ENCODE peak calls at places on chromosomes 13 and 19, in four cellular contexts. N is dorsolateral prefrontal cortex; R is activated CD8-positive, alpha-beta T cell treated with anti-CD3 and anti-CD28 coated beads for 36 hours; O is adrenal gland. U is an unnamed sample.

GRCh38 chr13:44648392-44649117 is 72.4 kb upstream of the TSC22D1 start:
- DNase-seq in N (no peak), R (peak), O (no peak), U (no peak)

GRCh38 chr19:54253331-54254194 is 3.5 kb downstream of the LILRB5 start:
- DNase-seq in N (no peak), R (no peak), O (no peak), U (no peak)

GRCh38 chr19:6023085-6023682 is 45.2 kb upstream of the RANBP3 start:
- DNase-seq in N (no peak), R (no peak), O (no peak), U (no peak)

GRCh38 chr19:28420731-28421550 is 792.0 kb downstream of the UQCRFS1 start:
- DNase-seq in N (no peak), R (no peak), O (no peak), U (no peak)

GRCh38 chr19:16383584-16384161 is 59.0 kb downstream of the KLF2 start:
- DNase-seq in N (no peak), R (no peak), O (no peak), U (no peak)

GRCh38 chr13:44934724-44935123 is 54.5 kb downstream of the NUFIP1 start:
- DNase-seq in N (no peak), R (no peak), O (no peak), U (no peak)

GRCh38 chr13:48532146-48532472 is 771 bp downstream of the RCBTB2 start:
- DNase-seq in N (no peak), R (peak), O (no peak), U (peak)

GRCh38 chr19:10422846-10423245 is 2.5 kb downstream of the PDE4A start:
- DNase-seq in N (no peak), R (no peak), O (no peak), U (no peak)

GRCh38 chr13:73385848-73386247 is 327.0 kb downstream of the KLF5 start:
- DNase-seq in N (no peak), R (no peak), O (no peak), U (no peak)

GRCh38 chr13:30125422-30126073 is 181.8 kb downstream of the KATNAL1 start:
- DNase-seq in N (no peak), R (no peak), O (peak), U (no peak)

GRCh38 chr13:40470665-40471064 is 195.8 kb downstream of the FOXO1 start:
- DNase-seq in N (no peak), R (no peak), O (no peak), U (no peak)

GRCh38 chr13:39186205-39186880 is 148.1 kb downstream of the NHLRC3 start:
- DNase-seq in N (no peak), R (no peak), O (no peak), U (no peak)

GRCh38 chr19:41322451-41322850 is 12.5 kb downstream of the CCDC97 start:
- DNase-seq in N (no peak), R (no peak), O (peak), U (no peak)
- TF ChIP-seq CTCF in N (no peak), R (no peak), O (no peak), U (no peak)

GRCh38 chr13:111359237-111359915 is 38.9 kb downstream of the TEX29 start:
- DNase-seq in N (no peak), R (no peak), O (no peak), U (no peak)
- TF ChIP-seq CTCF in N (no peak), R (no peak), O (no peak), U (no peak)

GRCh38 chr19:30222428-30222873 is 149.7 kb upstream of the ZNF536 start:
- DNase-seq in N (no peak), R (peak), O (no peak), U (no peak)
- TF ChIP-seq CTCF in N (peak), R (peak), O (peak), U (peak)

GRCh38 chr19:48250290-48251025 is 5.3 kb downstream of the CARD8 start:
- DNase-seq in N (no peak), R (no peak), O (no peak), U (no peak)

GRCh38 chr19:48255376-48256303 is at the start of gene CARD8:
- DNase-seq in N (peak), R (peak), O (peak), U (peak)

GRCh38 chr19:48253999-48254398 is 1.7 kb downstream of the CARD8 start:
- DNase-seq in N (no peak), R (no peak), O (no peak), U (no peak)

GRCh38 chr19:48254529-48254970 is 1.2 kb downstream of the CARD8 start:
- DNase-seq in N (no peak), R (no peak), O (no peak), U (no peak)

GRCh38 chr19:48252625-48253024 is 3.1 kb downstream of the CARD8 start:
- DNase-seq in N (no peak), R (no peak), O (no peak), U (no peak)
- TF ChIP-seq CTCF in N (no peak), R (no peak), O (no peak), U (no peak)

DNA sequence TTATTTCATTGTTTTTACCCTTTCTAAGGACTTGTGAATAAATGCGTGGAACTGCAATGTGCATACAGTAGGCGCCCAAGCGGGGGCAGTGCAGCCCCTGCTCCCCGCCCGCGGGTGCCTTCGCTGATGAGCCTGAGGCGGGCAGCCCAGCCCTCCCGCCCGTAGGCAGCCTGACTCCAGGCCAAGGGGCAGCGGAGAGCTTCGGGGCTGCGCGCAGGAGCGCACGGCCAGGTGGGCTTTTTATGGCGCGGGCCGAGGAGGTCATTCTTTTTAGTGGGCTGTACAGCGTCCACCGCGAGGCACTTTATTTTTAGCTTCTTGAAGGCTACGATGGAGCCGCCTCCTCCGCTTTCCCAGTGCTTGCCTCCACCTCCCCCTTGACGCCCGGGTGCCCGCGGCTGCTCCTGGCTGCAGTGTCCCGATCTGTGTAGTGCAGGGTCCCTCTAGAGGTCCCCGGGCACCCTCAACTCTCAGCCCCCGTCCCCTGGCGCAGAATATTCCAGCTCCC is 60.5 kb downstream of the CCNE1 start:
- DNase-seq in N (no peak), R (peak), O (no peak), U (no peak)
- TF ChIP-seq CTCF in N (peak), R (peak), O (peak), U (no peak)

GRCh38 chr13:106275441-106276032 is 259.9 kb downstream of the EFNB2 start:
- DNase-seq in N (no peak), R (no peak), O (no peak), U (no peak)
- TF ChIP-seq CTCF in N (no peak), R (no peak), O (no peak), U (no peak)

DNA sequence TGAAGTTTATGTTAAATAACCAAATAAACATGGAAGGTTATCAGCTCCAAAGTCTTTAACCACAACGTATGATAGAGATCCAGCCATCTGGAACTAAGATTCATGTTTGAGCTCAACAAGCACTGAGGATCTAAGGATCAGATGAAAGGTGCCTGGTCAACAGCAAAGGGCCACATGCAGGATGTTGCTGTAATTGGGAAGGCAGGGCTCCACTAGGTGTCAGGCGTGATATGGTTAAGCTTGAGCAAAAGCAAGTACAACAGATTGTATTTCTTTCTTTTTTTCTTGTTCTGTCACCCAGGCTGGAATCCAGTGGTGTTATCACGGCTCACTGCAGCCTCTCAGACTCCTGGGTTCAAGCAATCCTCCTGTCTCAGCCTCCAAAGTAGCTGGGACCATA is 12.0 kb downstream of the EBPL start:
- DNase-seq in N (no peak), R (peak), O (no peak), U (no peak)
- TF ChIP-seq CTCF in N (no peak), R (peak), O (no peak), U (no peak)

GRCh38 chr13:101755228-101755887 is 302.9 kb downstream of the ITGBL1 start:
- DNase-seq in N (no peak), R (no peak), O (no peak), U (no peak)

GRCh38 chr13:101763191-101763590 is 310.7 kb downstream of the ITGBL1 start:
- DNase-seq in N (no peak), R (no peak), O (no peak), U (no peak)

GRCh38 chr13:101752432-101752831 is 300.0 kb downstream of the ITGBL1 start:
- DNase-seq in N (no peak), R (no peak), O (no peak), U (no peak)

GRCh38 chr13:101757446-101758039 is 305.1 kb downstream of the ITGBL1 start:
- DNase-seq in N (no peak), R (no peak), O (no peak), U (no peak)
- TF ChIP-seq CTCF in N (peak), R (peak), O (peak), U (no peak)

GRCh38 chr13:27665333-27665732 is 43.6 kb downstream of the POLR1D start:
- DNase-seq in N (no peak), R (no peak), O (no peak), U (no peak)
- TF ChIP-seq CTCF in N (peak), R (no peak), O (no peak), U (no peak)